ENCODE peak calls at places on chromosomes 3 and 15, in eight cellular contexts. O is tibial nerve, P is NCI-H1436, H is A549, A is NCI-H1092 treated with DMSO at 0.1 percent for 48 hours, R is HFF-Myc, C is ovary, D is NCI-H2081 treated with DMSO at 0.1 percent for 48 hours. X is an unnamed sample.
A peak's percentile ranks its signal among the peaks of the same experiment; 100 is the strongest.

GRCh38 chr3:46466871-46467403 is 2.2 kb upstream of the LTF start:
- DNase-seq in H (no peak), C (no peak), P (no peak), R (no peak), O (no peak), D (no peak), A (no peak), X (no peak)

GRCh38 chr3:115760722-115761121 is 137.4 kb downstream of the GAP43 start:
- DNase-seq in D (no peak), O (no peak), R (no peak), P (no peak), H (no peak), C (no peak), A (no peak), X (no peak)

GRCh38 chr3:195032106-195032759 is 238.7 kb downstream of the XXYLT1 start:
- DNase-seq in H (no peak), A (no peak), D (no peak), O (no peak), P (peak; percentile 25), R (no peak), C (no peak), X (no peak)

GRCh38 chr3:128236667-128237066 is 83.4 kb downstream of the EEFSEC start:
- DNase-seq in R (no peak), A (peak; percentile 77), H (no peak), P (no peak), O (no peak), D (no peak), C (no peak), X (no peak)

GRCh38 chr3:13452490-13453335 is 27.4 kb upstream of the HDAC11 start:
- DNase-seq in O (no peak), D (no peak), H (peak; percentile 55), C (no peak), R (no peak), A (peak; percentile 60), P (no peak), X (no peak)

GRCh38 chr15:39209548-39210211 is 371.2 kb upstream of the THBS1 start:
- DNase-seq in C (no peak), P (no peak), A (no peak), D (no peak), O (no peak), R (no peak), H (no peak), X (no peak)

GRCh38 chr3:102079809-102080197 is 230.5 kb downstream of the NFKBIZ start:
- DNase-seq in R (no peak), A (no peak), P (no peak), C (no peak), O (no peak), H (no peak), D (no peak), X (no peak)

GRCh38 chr3:42652611-42653302 is 740 bp upstream of the ZBTB47 start:
- DNase-seq in P (no peak), O (peak; percentile 37), C (peak; percentile 68), D (no peak), A (no peak), R (no peak), H (peak; percentile 57), X (no peak)

GRCh38 chr3:46705751-46706572 is 4.8 kb downstream of the TMIE start:
- DNase-seq in A (no peak), R (peak; percentile 78), O (no peak), C (peak; percentile 11), D (no peak), P (no peak), H (no peak), X (no peak)

GRCh38 chr3:146157325-146158060 is 3.5 kb downstream of the PLOD2 start:
- DNase-seq in A (no peak), D (no peak), R (no peak), H (no peak), C (no peak), O (no peak), P (no peak), X (no peak)

GRCh38 chr15:58492661-58493397 is 61.0 kb downstream of the LIPC start:
- DNase-seq in R (no peak), D (no peak), C (no peak), A (no peak), P (no peak), O (no peak), H (no peak), X (no peak)

GRCh38 chr15:74202461-74203401 is at the start of gene STRA6:
- DNase-seq in P (peak; percentile 90), A (no peak), O (no peak), C (no peak), H (peak; percentile 75), R (no peak), D (no peak), X (no peak)

GRCh38 chr15:69685524-69686452 is 233.2 kb downstream of the RPLP1 start:
- DNase-seq in H (no peak), R (no peak), D (no peak), A (no peak), P (peak; percentile 93), O (no peak), C (no peak), X (no peak)

GRCh38 chr3:32959370-32959769 is 7.9 kb downstream of the CCR4 start:
- DNase-seq in A (no peak), H (no peak), O (no peak), C (no peak), P (no peak), D (no peak), R (no peak), X (no peak)

GRCh38 chr3:12932347-12932746 is 91.0 kb upstream of the RPL32 start:
- DNase-seq in A (no peak), D (no peak), P (no peak), C (no peak), H (no peak), O (no peak), R (no peak), X (no peak)

GRCh38 chr3:132787616-132788015 is 65.4 kb upstream of the NPHP3 start:
- DNase-seq in O (no peak), C (no peak), R (no peak), P (no peak), H (no peak), D (no peak), A (peak; percentile 11), X (no peak)

GRCh38 chr3:52481819-52482521 is 13.2 kb upstream of the STAB1 start:
- DNase-seq in H (peak; percentile 12), O (no peak), C (no peak), D (no peak), R (no peak), A (no peak), P (no peak), X (no peak)

GRCh38 chr3:193882091-193882490 is 253.9 kb upstream of the HES1 start:
- DNase-seq in D (no peak), A (no peak), P (no peak), C (no peak), O (no peak), R (no peak), H (no peak), X (no peak)

GRCh38 chr15:31326729-31327673 is at the start of gene KLF13:
- DNase-seq in H (peak; percentile 54), R (no peak), P (peak; percentile 79), O (peak; percentile 45), A (no peak), D (no peak), C (no peak), X (peak; percentile 81)

GRCh38 chr15:59976480-59976879 is 27.6 kb upstream of the FOXB1 start:
- DNase-seq in O (no peak), P (no peak), R (no peak), A (no peak), C (no peak), D (no peak), H (no peak), X (peak; percentile 29)

GRCh38 chr15:40320931-40321371 is 2.5 kb upstream of the INAFM2 start:
- DNase-seq in R (no peak), H (peak; percentile 72), O (no peak), C (peak; percentile 35), P (peak; percentile 83), A (peak; percentile 57), D (peak; percentile 24), X (no peak)

GRCh38 chr15:101497017-101497416 is 7.5 kb upstream of the PCSK6 start:
- DNase-seq in H (no peak), A (no peak), P (no peak), C (no peak), D (no peak), O (no peak), R (no peak), X (no peak)

GRCh38 chr3:134487406-134487805 is 1.5 kb downstream of the CEP63 start:
- DNase-seq in D (no peak), A (peak; percentile 19), O (no peak), R (no peak), P (no peak), C (no peak), H (no peak), X (no peak)

GRCh38 chr3:127900536-127900935 is 14.5 kb upstream of the KBTBD12 start:
- DNase-seq in P (no peak), H (no peak), R (no peak), A (no peak), O (no peak), D (no peak), C (no peak), X (no peak)

GRCh38 chr3:17088017-17088416 is 203.3 kb downstream of the PLCL2 start:
- DNase-seq in O (no peak), R (no peak), H (no peak), A (no peak), D (no peak), C (no peak), P (no peak), X (no peak)

GRCh38 chr3:45227946-45228345 is 1.9 kb upstream of the TMEM158 start:
- DNase-seq in P (no peak), H (no peak), R (no peak), D (no peak), O (no peak), A (no peak), C (no peak), X (no peak)

GRCh38 chr3:43162573-43163084 is 56.8 kb upstream of the POMGNT2 start:
- DNase-seq in C (no peak), H (no peak), O (no peak), D (no peak), A (no peak), R (no peak), P (no peak), X (peak; percentile 79)

GRCh38 chr3:155064920-155065319 is 15.2 kb upstream of the MME start:
- DNase-seq in D (no peak), P (no peak), A (no peak), H (no peak), C (no peak), R (no peak), O (no peak), X (no peak)

GRCh38 chr15:38768970-38769369 is 204.4 kb upstream of the RASGRP1 start:
- DNase-seq in R (no peak), O (peak; percentile 32), A (no peak), C (peak; percentile 22), D (no peak), H (no peak), P (no peak), X (no peak)

GRCh38 chr15:80953001-80953952 is 36.3 kb downstream of the MESD start:
- DNase-seq in O (no peak), H (no peak), R (no peak), A (no peak), C (no peak), P (no peak), D (no peak), X (no peak)

GRCh38 chr3:124780767-124781485 is 50.7 kb downstream of the UMPS start:
- DNase-seq in H (no peak), C (peak; percentile 50), O (peak; percentile 60), A (peak; percentile 4), D (no peak), R (no peak), P (no peak), X (no peak)

GRCh38 chr3:71543371-71544016 is 40.0 kb downstream of the FOXP1 start:
- DNase-seq in P (no peak), C (no peak), D (no peak), O (no peak), H (no peak), A (no peak), R (no peak), X (no peak)

GRCh38 chr15:98952381-98952803 is 55.2 kb downstream of the PGPEP1L start:
- DNase-seq in O (no peak), D (no peak), R (no peak), H (no peak), P (no peak), A (no peak), C (no peak), X (no peak)

GRCh38 chr3:14392231-14392630 is 10.2 kb upstream of the SLC6A6 start:
- DNase-seq in O (no peak), P (no peak), A (no peak), H (no peak), D (no peak), C (no peak), R (no peak), X (no peak)

X was measured in T-helper 1 cell.